ENCODE peak calls at places on chromosomes 5 and 9, in eight cellular contexts. G, E, R, J, Z, D, K and H are unnamed samples.

GRCh38 chr9:2970864-2971263 is 127.0 kb upstream of the PUM3 start:
- DNase-seq in K (no peak), D (no peak), G (no peak), R (no peak), J (no peak), Z (no peak), E (no peak), H (no peak)

GRCh38 chr9:33233659-33234335 is 6.2 kb upstream of the SPINK4 start:
- DNase-seq in D (peak; percentile 66), J (peak; percentile 74), K (no peak), Z (no peak), G (no peak), E (peak; percentile 95), R (no peak), H (no peak)

GRCh38 chr9:95772320-95773060 is 103.0 kb upstream of the ERCC6L2 start:
- DNase-seq in D (no peak), Z (peak; percentile 81), J (peak; percentile 54), E (peak; percentile 65), K (no peak), R (no peak), G (no peak), H (peak; percentile 79)

GRCh38 chr9:101337237-101337636 is 47.6 kb downstream of the BAAT start:
- DNase-seq in R (no peak), Z (no peak), E (no peak), G (no peak), D (no peak), K (no peak), J (no peak), H (no peak)

GRCh38 chr5:42804717-42805339 is 6.9 kb downstream of the SELENOP start:
- DNase-seq in D (no peak), G (no peak), R (no peak), K (no peak), J (no peak), Z (no peak), E (no peak), H (no peak)

GRCh38 chr9:126421567-126422428 is 95.2 kb downstream of the MVB12B start:
- DNase-seq in D (no peak), J (no peak), K (peak; percentile 38), Z (no peak), G (no peak), R (no peak), E (no peak), H (peak; percentile 23)

GRCh38 chr5:96177303-96177869 is 215.7 kb upstream of the ELL2 start:
- DNase-seq in G (no peak), J (no peak), Z (no peak), D (no peak), E (peak; percentile 87), K (no peak), R (no peak), H (peak; percentile 10)

GRCh38 chr5:407801-408268 is 35.1 kb upstream of the EXOC3 start:
- DNase-seq in R (no peak), E (no peak), D (no peak), K (no peak), J (no peak), Z (no peak), G (no peak), H (no peak)

GRCh38 chr9:90921104-90921503 is 119.5 kb downstream of the SYK start:
- DNase-seq in D (peak; percentile 89), Z (no peak), K (peak; percentile 52), R (no peak), G (no peak), E (no peak), J (peak; percentile 69), H (no peak)

GRCh38 chr5:136030956-136031611 is 2.3 kb downstream of the TGFBI start:
- DNase-seq in R (no peak), E (no peak), K (no peak), D (no peak), G (no peak), J (no peak), Z (no peak), H (no peak)

GRCh38 chr9:37988041-37988440 is 81.0 kb downstream of the SHB start:
- DNase-seq in G (no peak), K (no peak), J (no peak), R (no peak), Z (no peak), D (peak; percentile 83), E (no peak), H (peak; percentile 40)